ENCODE peak calls at places on chromosomes 2 and 18, in eight cellular contexts. One of them, this sample, is unnamed. For H3K4me1, the result is how much of the 10 kb centered on the place peaks cover.

GRCh38 chr2:127707890-127708648 is 6.8 kb downstream of the SFT2D3 start:
- DNase-seq in IMR-90: no peak
- DNase-seq in H1: no peak
- DNase-seq in A549: no peak
- DNase-seq in neural progenitor cell: no peak
- DNase-seq in sigmoid colon: peak
- DNase-seq in mucosa of descending colon: no peak
- DNase-seq in CD8-positive, alpha-beta T cell: no peak
- DNase-seq in this sample: peak

GRCh38 chr2:113225505-113226259 is 51.9 kb downstream of the PSD4 start:
- DNase-seq in IMR-90: peak
- DNase-seq in H1: no peak
- DNase-seq in A549: peak
- DNase-seq in neural progenitor cell: peak
- DNase-seq in sigmoid colon: peak
- DNase-seq in mucosa of descending colon: no peak
- DNase-seq in CD8-positive, alpha-beta T cell: no peak
- DNase-seq in this sample: no peak

GRCh38 chr2:43185146-43185545 is 41.3 kb downstream of the ZFP36L2 start:
- DNase-seq in IMR-90: peak
- DNase-seq in H1: no peak
- DNase-seq in A549: no peak
- DNase-seq in neural progenitor cell: no peak
- DNase-seq in sigmoid colon: no peak
- DNase-seq in mucosa of descending colon: no peak
- DNase-seq in CD8-positive, alpha-beta T cell: no peak
- DNase-seq in this sample: no peak

GRCh38 chr2:4964579-4964978 is 727.6 kb upstream of the SOX11 start:
- DNase-seq in IMR-90: no peak
- DNase-seq in H1: no peak
- DNase-seq in A549: no peak
- DNase-seq in neural progenitor cell: no peak
- DNase-seq in sigmoid colon: no peak
- DNase-seq in mucosa of descending colon: no peak
- DNase-seq in CD8-positive, alpha-beta T cell: no peak
- DNase-seq in this sample: no peak

GRCh38 chr2:48733067-48733503 is 22.4 kb downstream of the LHCGR start:
- DNase-seq in IMR-90: no peak
- DNase-seq in H1: peak
- DNase-seq in A549: no peak
- DNase-seq in neural progenitor cell: no peak
- DNase-seq in sigmoid colon: no peak
- DNase-seq in mucosa of descending colon: no peak
- DNase-seq in CD8-positive, alpha-beta T cell: no peak
- DNase-seq in this sample: no peak

GRCh38 chr18:42053188-42053781 is 98.3 kb downstream of the PIK3C3 start:
- DNase-seq in IMR-90: peak
- DNase-seq in H1: peak
- DNase-seq in A549: no peak
- DNase-seq in neural progenitor cell: peak
- DNase-seq in sigmoid colon: no peak
- DNase-seq in mucosa of descending colon: peak
- DNase-seq in CD8-positive, alpha-beta T cell: peak
- DNase-seq in this sample: peak

GRCh38 chr2:98793275-98793674 is 62.3 kb upstream of the MGAT4A start:
- DNase-seq in IMR-90: no peak
- DNase-seq in H1: no peak
- DNase-seq in A549: no peak
- DNase-seq in neural progenitor cell: no peak
- DNase-seq in sigmoid colon: no peak
- DNase-seq in mucosa of descending colon: no peak
- DNase-seq in CD8-positive, alpha-beta T cell: no peak
- DNase-seq in this sample: no peak

GRCh38 chr2:45182667-45183620 is 173.7 kb upstream of the SIX2 start:
- DNase-seq in IMR-90: no peak
- DNase-seq in H1: no peak
- DNase-seq in A549: no peak
- DNase-seq in neural progenitor cell: no peak
- DNase-seq in sigmoid colon: no peak
- DNase-seq in mucosa of descending colon: no peak
- DNase-seq in CD8-positive, alpha-beta T cell: no peak
- DNase-seq in this sample: peak

GRCh38 chr18:54416459-54416858 is 58.8 kb downstream of the C18orf54 start:
- DNase-seq in IMR-90: peak
- DNase-seq in H1: no peak
- DNase-seq in A549: no peak
- DNase-seq in neural progenitor cell: peak
- DNase-seq in sigmoid colon: no peak
- DNase-seq in mucosa of descending colon: no peak
- DNase-seq in CD8-positive, alpha-beta T cell: no peak
- DNase-seq in this sample: no peak

GRCh38 chr18:9796933-9797549 is 88.7 kb upstream of the TXNDC2 start:
- DNase-seq in IMR-90: no peak
- DNase-seq in H1: no peak
- DNase-seq in A549: no peak
- DNase-seq in neural progenitor cell: no peak
- DNase-seq in sigmoid colon: no peak
- DNase-seq in mucosa of descending colon: no peak
- DNase-seq in CD8-positive, alpha-beta T cell: no peak
- DNase-seq in this sample: peak

GRCh38 chr18:44715245-44715644 is 34.6 kb downstream of the SETBP1 start:
- DNase-seq in IMR-90: no peak
- DNase-seq in H1: no peak
- DNase-seq in A549: no peak
- DNase-seq in neural progenitor cell: peak
- DNase-seq in sigmoid colon: peak
- DNase-seq in mucosa of descending colon: no peak
- DNase-seq in CD8-positive, alpha-beta T cell: no peak
- DNase-seq in this sample: peak

GRCh38 chr2:164917296-164917903 is 37.9 kb downstream of the SLC38A11 start:
- DNase-seq in IMR-90: peak
- DNase-seq in H1: no peak
- DNase-seq in A549: peak
- DNase-seq in neural progenitor cell: peak
- DNase-seq in sigmoid colon: peak
- DNase-seq in mucosa of descending colon: peak
- DNase-seq in CD8-positive, alpha-beta T cell: no peak
- DNase-seq in this sample: peak

GRCh38 chr2:150621800-150622199 is 134.3 kb upstream of the RND3 start:
- DNase-seq in IMR-90: peak
- DNase-seq in H1: no peak
- DNase-seq in A549: no peak
- DNase-seq in neural progenitor cell: no peak
- DNase-seq in sigmoid colon: no peak
- DNase-seq in mucosa of descending colon: no peak
- DNase-seq in CD8-positive, alpha-beta T cell: no peak
- DNase-seq in this sample: no peak

GRCh38 chr2:210007895-210008294 is 5.5 kb downstream of the RPE start:
- DNase-seq in IMR-90: peak
- DNase-seq in H1: no peak
- DNase-seq in A549: no peak
- DNase-seq in neural progenitor cell: no peak
- DNase-seq in sigmoid colon: no peak
- DNase-seq in mucosa of descending colon: no peak
- DNase-seq in CD8-positive, alpha-beta T cell: no peak
- DNase-seq in this sample: no peak

GRCh38 chr2:171136024-171136423 is 24.7 kb downstream of the TLK1 start:
- DNase-seq in IMR-90: no peak
- DNase-seq in H1: no peak
- DNase-seq in A549: no peak
- DNase-seq in neural progenitor cell: no peak
- DNase-seq in sigmoid colon: no peak
- DNase-seq in mucosa of descending colon: no peak
- DNase-seq in CD8-positive, alpha-beta T cell: no peak
- DNase-seq in this sample: no peak

GRCh38 chr2:160472839-160473251 is 20.8 kb downstream of the RBMS1 start:
- DNase-seq in IMR-90: peak
- DNase-seq in H1: no peak
- DNase-seq in A549: no peak
- DNase-seq in neural progenitor cell: peak
- DNase-seq in sigmoid colon: no peak
- DNase-seq in mucosa of descending colon: no peak
- DNase-seq in CD8-positive, alpha-beta T cell: no peak
- DNase-seq in this sample: no peak

GRCh38 chr2:36478332-36478738 is 119.6 kb downstream of the FEZ2 start:
- DNase-seq in IMR-90: peak
- DNase-seq in H1: no peak
- DNase-seq in A549: peak
- DNase-seq in neural progenitor cell: no peak
- DNase-seq in sigmoid colon: no peak
- DNase-seq in mucosa of descending colon: no peak
- DNase-seq in CD8-positive, alpha-beta T cell: no peak
- DNase-seq in this sample: no peak

GRCh38 chr2:36477315-36477714 is 120.7 kb downstream of the FEZ2 start:
- DNase-seq in IMR-90: no peak
- DNase-seq in H1: no peak
- DNase-seq in A549: no peak
- DNase-seq in neural progenitor cell: no peak
- DNase-seq in sigmoid colon: no peak
- DNase-seq in mucosa of descending colon: no peak
- DNase-seq in CD8-positive, alpha-beta T cell: no peak
- DNase-seq in this sample: no peak

GRCh38 chr2:36478999-36479398 is 119.0 kb downstream of the FEZ2 start:
- DNase-seq in IMR-90: no peak
- DNase-seq in H1: no peak
- DNase-seq in A549: no peak
- DNase-seq in neural progenitor cell: no peak
- DNase-seq in sigmoid colon: no peak
- DNase-seq in mucosa of descending colon: no peak
- DNase-seq in CD8-positive, alpha-beta T cell: no peak
- DNase-seq in this sample: no peak

GRCh38 chr2:36476411-36476810 is 120.8 kb downstream of the CRIM1 start:
- DNase-seq in IMR-90: no peak
- DNase-seq in H1: no peak
- DNase-seq in A549: no peak
- DNase-seq in neural progenitor cell: no peak
- DNase-seq in sigmoid colon: no peak
- DNase-seq in mucosa of descending colon: no peak
- DNase-seq in CD8-positive, alpha-beta T cell: no peak
- DNase-seq in this sample: no peak

GRCh38 chr2:36477744-36478143 is 120.2 kb downstream of the FEZ2 start:
- DNase-seq in IMR-90: no peak
- DNase-seq in H1: no peak
- DNase-seq in A549: no peak
- DNase-seq in neural progenitor cell: no peak
- DNase-seq in sigmoid colon: no peak
- DNase-seq in mucosa of descending colon: no peak
- DNase-seq in CD8-positive, alpha-beta T cell: no peak
- DNase-seq in this sample: no peak
- H3K4me1 ChIP-seq in IMR-90: under half
- H3K4me1 ChIP-seq in H1: under half
- H3K4me1 ChIP-seq in A549: half or more
- H3K4me1 ChIP-seq in neural progenitor cell: under half
- H3K4me1 ChIP-seq in sigmoid colon: under half
- H3K4me1 ChIP-seq in mucosa of descending colon: under half
- H3K4me1 ChIP-seq in CD8-positive, alpha-beta T cell: under half
- H3K4me1 ChIP-seq in this sample: under half

GRCh38 chr2:41605914-41606313 is 441.9 kb upstream of the PKDCC start:
- DNase-seq in IMR-90: no peak
- DNase-seq in H1: no peak
- DNase-seq in A549: no peak
- DNase-seq in neural progenitor cell: no peak
- DNase-seq in sigmoid colon: no peak
- DNase-seq in mucosa of descending colon: no peak
- DNase-seq in CD8-positive, alpha-beta T cell: no peak
- DNase-seq in this sample: no peak

GRCh38 chr2:41610501-41611242 is 437.1 kb upstream of the PKDCC start:
- DNase-seq in IMR-90: peak
- DNase-seq in H1: no peak
- DNase-seq in A549: no peak
- DNase-seq in neural progenitor cell: no peak
- DNase-seq in sigmoid colon: no peak
- DNase-seq in mucosa of descending colon: no peak
- DNase-seq in CD8-positive, alpha-beta T cell: no peak
- DNase-seq in this sample: no peak
- H3K4me3 ChIP-seq in IMR-90: no peak
- H3K4me3 ChIP-seq in H1: no peak
- H3K4me3 ChIP-seq in A549: no peak
- H3K4me3 ChIP-seq in neural progenitor cell: no peak
- H3K4me3 ChIP-seq in sigmoid colon: no peak
- H3K4me3 ChIP-seq in mucosa of descending colon: no peak
- H3K4me3 ChIP-seq in CD8-positive, alpha-beta T cell: no peak
- H3K4me3 ChIP-seq in this sample: no peak

GRCh38 chr2:64423303-64423702 is 30.7 kb upstream of the LGALSL start:
- DNase-seq in IMR-90: no peak
- DNase-seq in H1: no peak
- DNase-seq in A549: no peak
- DNase-seq in neural progenitor cell: no peak
- DNase-seq in sigmoid colon: no peak
- DNase-seq in mucosa of descending colon: no peak
- DNase-seq in CD8-positive, alpha-beta T cell: no peak
- DNase-seq in this sample: no peak
- H3K4me1 ChIP-seq in IMR-90: under half
- H3K4me1 ChIP-seq in H1: under half
- H3K4me1 ChIP-seq in A549: under half
- H3K4me1 ChIP-seq in neural progenitor cell: under half
- H3K4me1 ChIP-seq in sigmoid colon: under half
- H3K4me1 ChIP-seq in mucosa of descending colon: under half
- H3K4me1 ChIP-seq in CD8-positive, alpha-beta T cell: under half
- H3K4me1 ChIP-seq in this sample: under half

GRCh38 chr18:35155403-35156117 is 85.3 kb upstream of the ZNF397 start:
- DNase-seq in IMR-90: peak
- DNase-seq in H1: no peak
- DNase-seq in A549: no peak
- DNase-seq in neural progenitor cell: no peak
- DNase-seq in sigmoid colon: no peak
- DNase-seq in mucosa of descending colon: no peak
- DNase-seq in CD8-positive, alpha-beta T cell: no peak
- DNase-seq in this sample: no peak
- H3K4me3 ChIP-seq in IMR-90: no peak
- H3K4me3 ChIP-seq in H1: no peak
- H3K4me3 ChIP-seq in A549: no peak
- H3K4me3 ChIP-seq in neural progenitor cell: no peak
- H3K4me3 ChIP-seq in sigmoid colon: no peak
- H3K4me3 ChIP-seq in mucosa of descending colon: no peak
- H3K4me3 ChIP-seq in CD8-positive, alpha-beta T cell: no peak
- H3K4me3 ChIP-seq in this sample: no peak

GRCh38 chr2:186641132-186641806 is 51.4 kb downstream of the ITGAV start:
- DNase-seq in IMR-90: no peak
- DNase-seq in H1: no peak
- DNase-seq in A549: no peak
- DNase-seq in neural progenitor cell: no peak
- DNase-seq in sigmoid colon: no peak
- DNase-seq in mucosa of descending colon: no peak
- DNase-seq in CD8-positive, alpha-beta T cell: no peak
- DNase-seq in this sample: no peak

GRCh38 chr2:186644791-186645190 is 49.1 kb upstream of the FAM171B start:
- DNase-seq in IMR-90: no peak
- DNase-seq in H1: no peak
- DNase-seq in A549: no peak
- DNase-seq in neural progenitor cell: no peak
- DNase-seq in sigmoid colon: no peak
- DNase-seq in mucosa of descending colon: no peak
- DNase-seq in CD8-positive, alpha-beta T cell: no peak
- DNase-seq in this sample: no peak

GRCh38 chr2:186639939-186640338 is 50.1 kb downstream of the ITGAV start:
- DNase-seq in IMR-90: no peak
- DNase-seq in H1: no peak
- DNase-seq in A549: no peak
- DNase-seq in neural progenitor cell: no peak
- DNase-seq in sigmoid colon: no peak
- DNase-seq in mucosa of descending colon: no peak
- DNase-seq in CD8-positive, alpha-beta T cell: no peak
- DNase-seq in this sample: no peak

GRCh38 chr2:186645999-186646398 is 47.9 kb upstream of the FAM171B start:
- DNase-seq in IMR-90: peak
- DNase-seq in H1: no peak
- DNase-seq in A549: no peak
- DNase-seq in neural progenitor cell: no peak
- DNase-seq in sigmoid colon: no peak
- DNase-seq in mucosa of descending colon: no peak
- DNase-seq in CD8-positive, alpha-beta T cell: no peak
- DNase-seq in this sample: no peak

GRCh38 chr2:186641807-186642321 is 52.0 kb upstream of the FAM171B start:
- DNase-seq in IMR-90: peak
- DNase-seq in H1: no peak
- DNase-seq in A549: peak
- DNase-seq in neural progenitor cell: peak
- DNase-seq in sigmoid colon: no peak
- DNase-seq in mucosa of descending colon: no peak
- DNase-seq in CD8-positive, alpha-beta T cell: peak
- DNase-seq in this sample: no peak
- H3K4me1 ChIP-seq in IMR-90: under half
- H3K4me1 ChIP-seq in H1: under half
- H3K4me1 ChIP-seq in A549: under half
- H3K4me1 ChIP-seq in neural progenitor cell: under half
- H3K4me1 ChIP-seq in sigmoid colon: under half
- H3K4me1 ChIP-seq in mucosa of descending colon: under half
- H3K4me1 ChIP-seq in CD8-positive, alpha-beta T cell: under half
- H3K4me1 ChIP-seq in this sample: under half

This sample was measured in right cardiac atrium.